ENCODE peak calls at places on chromosomes 1 and 21, in five cellular contexts. One of them, this sample, is unnamed.
A peak's percentile ranks its signal among the peaks of the same experiment; 100 is the strongest.

GRCh38 chr1:23555949-23556640 is 3.2 kb downstream of the ID3 start:
- DNase-seq in fibroblast of mammary gland: peak; percentile 75
- DNase-seq in upper lobe of right lung: no peak
- DNase-seq in Peyer's patch: no peak
- DNase-seq in GM06990: no peak
- DNase-seq in this sample: peak; percentile 95

GRCh38 chr1:59481915-59482505 is 185.1 kb downstream of the FGGY start:
- DNase-seq in Peyer's patch: no peak
- DNase-seq in upper lobe of right lung: no peak
- DNase-seq in fibroblast of mammary gland: peak; percentile 34
- DNase-seq in GM06990: no peak
- DNase-seq in this sample: no peak

GRCh38 chr1:113617438-113618141 is 141.7 kb downstream of the PHTF1 start:
- DNase-seq in fibroblast of mammary gland: peak; percentile 50
- DNase-seq in upper lobe of right lung: no peak
- DNase-seq in Peyer's patch: no peak
- DNase-seq in GM06990: no peak
- DNase-seq in this sample: peak; percentile 44

GRCh38 chr1:77829851-77830250 is 50.4 kb downstream of the MIGA1 start:
- DNase-seq in GM06990: no peak
- DNase-seq in fibroblast of mammary gland: no peak
- DNase-seq in upper lobe of right lung: no peak
- DNase-seq in Peyer's patch: no peak
- DNase-seq in this sample: no peak

GRCh38 chr21:39186676-39187075 is 3.4 kb upstream of the PSMG1 start:
- DNase-seq in fibroblast of mammary gland: no peak
- DNase-seq in upper lobe of right lung: no peak
- DNase-seq in GM06990: no peak
- DNase-seq in Peyer's patch: no peak
- DNase-seq in this sample: peak; percentile 63

GRCh38 chr1:232590742-232591082 is 39.2 kb downstream of the SIPA1L2 start:
- DNase-seq in GM06990: no peak
- DNase-seq in fibroblast of mammary gland: no peak
- DNase-seq in upper lobe of right lung: no peak
- DNase-seq in Peyer's patch: no peak
- DNase-seq in this sample: no peak

GRCh38 chr1:16971330-16972209 is 8.8 kb downstream of the MFAP2 start:
- DNase-seq in upper lobe of right lung: no peak
- DNase-seq in fibroblast of mammary gland: peak; percentile 60
- DNase-seq in Peyer's patch: no peak
- DNase-seq in GM06990: no peak
- DNase-seq in this sample: peak; percentile 40

GRCh38 chr1:178693368-178693767 is 31.7 kb upstream of the RALGPS2 start:
- DNase-seq in fibroblast of mammary gland: no peak
- DNase-seq in Peyer's patch: no peak
- DNase-seq in GM06990: no peak
- DNase-seq in upper lobe of right lung: no peak
- DNase-seq in this sample: no peak

GRCh38 chr1:174968750-174969244 is 30.9 kb upstream of the CACYBP start:
- DNase-seq in upper lobe of right lung: no peak
- DNase-seq in GM06990: peak; percentile 65
- DNase-seq in fibroblast of mammary gland: peak; percentile 76
- DNase-seq in Peyer's patch: no peak
- DNase-seq in this sample: peak; percentile 47

GRCh38 chr1:227726318-227726717 is 8.8 kb downstream of the JMJD4 start:
- DNase-seq in fibroblast of mammary gland: no peak
- DNase-seq in GM06990: no peak
- DNase-seq in Peyer's patch: no peak
- DNase-seq in upper lobe of right lung: no peak
- DNase-seq in this sample: no peak

GRCh38 chr1:55504306-55504706 is 289.1 kb upstream of the USP24 start:
- DNase-seq in upper lobe of right lung: no peak
- DNase-seq in fibroblast of mammary gland: no peak
- DNase-seq in GM06990: no peak
- DNase-seq in Peyer's patch: peak; percentile 58
- DNase-seq in this sample: no peak

GRCh38 chr1:11550664-11551283 is 71.8 kb downstream of the DISP3 start:
- DNase-seq in Peyer's patch: no peak
- DNase-seq in fibroblast of mammary gland: peak; percentile 69
- DNase-seq in upper lobe of right lung: no peak
- DNase-seq in GM06990: no peak
- DNase-seq in this sample: peak; percentile 65

GRCh38 chr1:200410566-200410878 is 686 bp upstream of the ZNF281 start:
- DNase-seq in GM06990: no peak
- DNase-seq in upper lobe of right lung: no peak
- DNase-seq in Peyer's patch: peak; percentile 64
- DNase-seq in fibroblast of mammary gland: peak; percentile 25
- DNase-seq in this sample: peak; percentile 97

GRCh38 chr1:62076286-62076685 is 118.4 kb upstream of the L1TD1 start:
- DNase-seq in fibroblast of mammary gland: peak; percentile 88
- DNase-seq in upper lobe of right lung: no peak
- DNase-seq in Peyer's patch: no peak
- DNase-seq in GM06990: no peak
- DNase-seq in this sample: peak; percentile 93

GRCh38 chr1:14767075-14767474 is 168.6 kb downstream of the KAZN start:
- DNase-seq in fibroblast of mammary gland: no peak
- DNase-seq in upper lobe of right lung: no peak
- DNase-seq in GM06990: no peak
- DNase-seq in Peyer's patch: no peak
- DNase-seq in this sample: no peak

GRCh38 chr1:9238134-9238533 is 3.6 kb downstream of the H6PD start:
- DNase-seq in upper lobe of right lung: peak; percentile 44
- DNase-seq in GM06990: no peak
- DNase-seq in fibroblast of mammary gland: no peak
- DNase-seq in Peyer's patch: no peak
- DNase-seq in this sample: no peak

GRCh38 chr1:151238467-151238739 is 16.1 kb upstream of the PSMD4 start:
- DNase-seq in upper lobe of right lung: no peak
- DNase-seq in fibroblast of mammary gland: peak; percentile 97
- DNase-seq in GM06990: no peak
- DNase-seq in Peyer's patch: no peak
- DNase-seq in this sample: peak; percentile 47

GRCh38 chr1:55589656-55590297 is 374.6 kb upstream of the USP24 start:
- DNase-seq in fibroblast of mammary gland: peak; percentile 66
- DNase-seq in GM06990: no peak
- DNase-seq in Peyer's patch: no peak
- DNase-seq in upper lobe of right lung: no peak
- DNase-seq in this sample: peak; percentile 35

GRCh38 chr1:21490774-21491482 is 18.3 kb upstream of the ALPL start:
- DNase-seq in upper lobe of right lung: no peak
- DNase-seq in GM06990: no peak
- DNase-seq in fibroblast of mammary gland: peak; percentile 84
- DNase-seq in Peyer's patch: no peak
- DNase-seq in this sample: peak; percentile 44

GRCh38 chr1:170666661-170667060 is 2.7 kb downstream of the PRRX1 start:
- DNase-seq in GM06990: no peak
- DNase-seq in Peyer's patch: no peak
- DNase-seq in upper lobe of right lung: no peak
- DNase-seq in fibroblast of mammary gland: no peak
- DNase-seq in this sample: no peak

GRCh38 chr1:221923921-221924598 is 182.2 kb upstream of the DUSP10 start:
- DNase-seq in fibroblast of mammary gland: peak; percentile 64
- DNase-seq in upper lobe of right lung: no peak
- DNase-seq in Peyer's patch: no peak
- DNase-seq in GM06990: no peak
- DNase-seq in this sample: no peak

GRCh38 chr1:98331232-98331631 is 330.3 kb upstream of the SNX7 start:
- DNase-seq in GM06990: no peak
- DNase-seq in upper lobe of right lung: no peak
- DNase-seq in fibroblast of mammary gland: peak; percentile 45
- DNase-seq in Peyer's patch: no peak
- DNase-seq in this sample: peak; percentile 79

GRCh38 chr1:236468625-236469024 is 55.2 kb upstream of the LGALS8 start:
- DNase-seq in fibroblast of mammary gland: no peak
- DNase-seq in upper lobe of right lung: no peak
- DNase-seq in GM06990: no peak
- DNase-seq in Peyer's patch: no peak
- DNase-seq in this sample: no peak

GRCh38 chr1:193283026-193283425 is 96.6 kb upstream of the B3GALT2 start:
- DNase-seq in GM06990: no peak
- DNase-seq in Peyer's patch: no peak
- DNase-seq in upper lobe of right lung: no peak
- DNase-seq in fibroblast of mammary gland: peak; percentile 60
- DNase-seq in this sample: no peak

GRCh38 chr1:11037740-11038182 is 9.3 kb downstream of the MASP2 start:
- DNase-seq in GM06990: peak; percentile 53
- DNase-seq in upper lobe of right lung: peak; percentile 90
- DNase-seq in Peyer's patch: peak; percentile 95
- DNase-seq in fibroblast of mammary gland: peak; percentile 83
- DNase-seq in this sample: peak; percentile 71

GRCh38 chr1:167563579-167564246 is 10.2 kb upstream of the CREG1 start:
- DNase-seq in upper lobe of right lung: no peak
- DNase-seq in GM06990: no peak
- DNase-seq in fibroblast of mammary gland: no peak
- DNase-seq in Peyer's patch: peak; percentile 47
- DNase-seq in this sample: peak; percentile 53

GRCh38 chr1:159076753-159077656 is at the start of gene AIM2:
- DNase-seq in GM06990: peak; percentile 91
- DNase-seq in upper lobe of right lung: peak; percentile 80
- DNase-seq in fibroblast of mammary gland: peak; percentile 46
- DNase-seq in Peyer's patch: peak; percentile 89
- DNase-seq in this sample: no peak

GRCh38 chr1:163730366-163730765 is 408.6 kb downstream of the NUF2 start:
- DNase-seq in Peyer's patch: no peak
- DNase-seq in GM06990: no peak
- DNase-seq in fibroblast of mammary gland: peak; percentile 25
- DNase-seq in upper lobe of right lung: no peak
- DNase-seq in this sample: no peak

GRCh38 chr1:228987736-228988506 is 252.6 kb downstream of the RHOU start:
- DNase-seq in fibroblast of mammary gland: no peak
- DNase-seq in upper lobe of right lung: no peak
- DNase-seq in Peyer's patch: no peak
- DNase-seq in GM06990: no peak
- DNase-seq in this sample: no peak

GRCh38 chr1:215794151-215794550 is 227.0 kb downstream of the KCTD3 start:
- DNase-seq in upper lobe of right lung: no peak
- DNase-seq in GM06990: no peak
- DNase-seq in fibroblast of mammary gland: no peak
- DNase-seq in Peyer's patch: no peak
- DNase-seq in this sample: no peak

GRCh38 chr1:202241376-202242079 is 47.9 kb downstream of the LGR6 start:
- DNase-seq in fibroblast of mammary gland: no peak
- DNase-seq in GM06990: no peak
- DNase-seq in upper lobe of right lung: no peak
- DNase-seq in Peyer's patch: peak; percentile 23
- DNase-seq in this sample: peak; percentile 42

GRCh38 chr1:91803847-91804545 is 82.0 kb downstream of the TGFBR3 start:
- DNase-seq in fibroblast of mammary gland: peak; percentile 58
- DNase-seq in GM06990: peak; percentile 78
- DNase-seq in Peyer's patch: peak; percentile 64
- DNase-seq in upper lobe of right lung: no peak
- DNase-seq in this sample: peak; percentile 74

GRCh38 chr1:70509996-70510876 is 99.2 kb downstream of the CTH start:
- DNase-seq in upper lobe of right lung: no peak
- DNase-seq in fibroblast of mammary gland: peak; percentile 98
- DNase-seq in GM06990: no peak
- DNase-seq in Peyer's patch: no peak
- DNase-seq in this sample: peak; percentile 97

GRCh38 chr1:43705334-43705733 is 2.0 kb upstream of the ST3GAL3 start:
- DNase-seq in fibroblast of mammary gland: no peak
- DNase-seq in GM06990: peak; percentile 15
- DNase-seq in upper lobe of right lung: no peak
- DNase-seq in Peyer's patch: no peak
- DNase-seq in this sample: no peak

GRCh38 chr1:43706598-43707190 is 642 bp upstream of the ST3GAL3 start:
- DNase-seq in fibroblast of mammary gland: peak; percentile 31
- DNase-seq in Peyer's patch: peak; percentile 49
- DNase-seq in upper lobe of right lung: no peak
- DNase-seq in GM06990: no peak
- DNase-seq in this sample: peak; percentile 44

GRCh38 chr1:43704838-43705237 is 2.5 kb upstream of the ST3GAL3 start:
- DNase-seq in Peyer's patch: no peak
- DNase-seq in upper lobe of right lung: no peak
- DNase-seq in GM06990: no peak
- DNase-seq in fibroblast of mammary gland: peak; percentile 74
- DNase-seq in this sample: no peak

GRCh38 chr1:43707191-43708005 is at the start of gene ST3GAL3:
- DNase-seq in fibroblast of mammary gland: peak; percentile 87
- DNase-seq in GM06990: peak; percentile 96
- DNase-seq in Peyer's patch: peak; percentile 96
- DNase-seq in upper lobe of right lung: peak; percentile 96
- DNase-seq in this sample: peak; percentile 85

GRCh38 chr1:43705982-43706597 is 1.2 kb upstream of the ST3GAL3 start:
- DNase-seq in fibroblast of mammary gland: peak; percentile 15
- DNase-seq in Peyer's patch: no peak
- DNase-seq in upper lobe of right lung: no peak
- DNase-seq in GM06990: peak; percentile 24
- DNase-seq in this sample: peak; percentile 28
- H3K4me3 ChIP-seq in fibroblast of mammary gland: peak overlapping the region; percentile 72
- H3K4me3 ChIP-seq in Peyer's patch: no peak overlapping the region
- H3K4me3 ChIP-seq in upper lobe of right lung: no peak overlapping the region
- H3K4me3 ChIP-seq in GM06990: peak overlapping the region; percentile 89
- H3K4me3 ChIP-seq in this sample: peak overlapping the region; percentile 67

GRCh38 chr1:109112056-109112651 is 1.8 kb upstream of the ELAPOR1 start:
- DNase-seq in GM06990: no peak
- DNase-seq in Peyer's patch: no peak
- DNase-seq in upper lobe of right lung: no peak
- DNase-seq in fibroblast of mammary gland: peak; percentile 60
- DNase-seq in this sample: peak; percentile 46
- TF ChIP-seq CTCF in GM06990: peak; percentile 43
- TF ChIP-seq CTCF in Peyer's patch: no peak
- TF ChIP-seq CTCF in upper lobe of right lung: no peak
- TF ChIP-seq CTCF in fibroblast of mammary gland: peak; percentile 50
- TF ChIP-seq CTCF in this sample: peak; percentile 35

DNA sequence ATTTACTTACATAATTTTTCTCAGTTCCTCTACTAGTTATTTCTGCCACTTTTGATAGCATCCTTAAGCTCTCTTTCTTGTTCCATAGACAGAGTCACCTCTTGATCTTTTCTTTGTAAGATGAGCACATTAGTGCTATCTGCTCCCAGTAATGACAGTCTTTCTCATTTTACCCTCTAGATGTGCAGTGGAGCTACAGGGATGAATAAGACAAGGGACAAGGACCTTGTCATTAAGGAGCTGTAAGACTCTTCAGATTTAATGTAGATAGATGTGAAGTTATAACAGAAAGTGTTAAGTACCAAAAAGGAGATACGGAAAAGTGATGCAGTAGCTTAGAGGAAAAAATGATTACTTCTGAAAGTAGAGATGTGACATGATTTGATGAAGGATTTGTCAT is 20.4 kb downstream of the SCP2 start:
- DNase-seq in fibroblast of mammary gland: no peak
- DNase-seq in GM06990: no peak
- DNase-seq in Peyer's patch: no peak
- DNase-seq in upper lobe of right lung: no peak
- DNase-seq in this sample: no peak
- H3K4me3 ChIP-seq in fibroblast of mammary gland: no peak overlapping the region
- H3K4me3 ChIP-seq in GM06990: no peak overlapping the region
- H3K4me3 ChIP-seq in Peyer's patch: no peak overlapping the region
- H3K4me3 ChIP-seq in upper lobe of right lung: no peak overlapping the region
- H3K4me3 ChIP-seq in this sample: no peak overlapping the region

DNA sequence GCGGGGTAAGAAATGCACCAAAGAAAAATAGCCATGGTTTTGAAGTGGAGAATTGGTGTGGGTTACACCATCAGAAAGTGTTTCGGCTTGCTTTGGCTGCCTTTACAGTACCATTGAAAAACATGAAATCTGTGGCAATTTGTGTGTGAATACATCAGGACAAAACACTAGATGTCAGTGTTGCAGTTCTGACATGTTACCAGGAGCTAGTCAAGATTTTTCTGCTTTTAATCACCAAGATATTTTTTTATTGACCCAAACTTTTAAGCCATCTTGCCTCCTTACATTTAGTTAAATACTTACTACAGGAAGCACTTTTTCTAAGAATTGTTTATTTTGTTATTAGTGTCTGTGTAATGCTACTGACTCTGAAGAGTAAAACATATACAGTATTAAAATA is 14.3 kb downstream of the RRP15 start:
- DNase-seq in GM06990: no peak
- DNase-seq in Peyer's patch: no peak
- DNase-seq in upper lobe of right lung: no peak
- DNase-seq in fibroblast of mammary gland: peak; percentile 73
- DNase-seq in this sample: peak; percentile 60
- TF ChIP-seq CTCF in GM06990: peak; percentile 49
- TF ChIP-seq CTCF in Peyer's patch: no peak
- TF ChIP-seq CTCF in upper lobe of right lung: peak; percentile 35
- TF ChIP-seq CTCF in fibroblast of mammary gland: peak; percentile 66
- TF ChIP-seq CTCF in this sample: peak; percentile 43